ENCODE peak calls at places on chromosomes 7 and 10, in four cellular contexts. One of them, this sample, is unnamed.

GRCh38 chr10:101485681-101486554 is 102.1 kb downstream of the POLL start:
- DNase-seq in H9: no peak
- DNase-seq in mesendoderm: peak; percentile 34
- DNase-seq in H1: no peak
- DNase-seq in this sample: no peak

GRCh38 chr7:30173058-30173897 is 38.5 kb downstream of the MTURN start:
- DNase-seq in H1: no peak
- DNase-seq in H9: no peak
- DNase-seq in mesendoderm: no peak
- DNase-seq in this sample: peak; percentile 89

GRCh38 chr10:57303567-57303966 is 942.5 kb upstream of the ZWINT start:
- DNase-seq in H1: no peak
- DNase-seq in mesendoderm: no peak
- DNase-seq in H9: no peak
- DNase-seq in this sample: no peak

GRCh38 chr7:73972614-73973013 is 55.4 kb upstream of the ELN start:
- DNase-seq in H1: no peak
- DNase-seq in mesendoderm: no peak
- DNase-seq in H9: no peak
- DNase-seq in this sample: no peak

GRCh38 chr7:99504281-99504602 is 220 bp upstream of the ZKSCAN5 start:
- DNase-seq in H9: peak; percentile 100
- DNase-seq in mesendoderm: peak; percentile 99
- DNase-seq in H1: peak; percentile 94
- DNase-seq in this sample: no peak

GRCh38 chr10:27745719-27746363 is at the start of gene MKX:
- DNase-seq in H1: no peak
- DNase-seq in H9: peak; percentile 82
- DNase-seq in mesendoderm: peak; percentile 89
- DNase-seq in this sample: peak; percentile 44

GRCh38 chr10:58359541-58359940 is 24.7 kb downstream of the UBE2D1 start:
- DNase-seq in mesendoderm: no peak
- DNase-seq in H1: no peak
- DNase-seq in H9: no peak
- DNase-seq in this sample: no peak

GRCh38 chr7:96775046-96775445 is 65.4 kb upstream of the SEM1 start:
- DNase-seq in mesendoderm: no peak
- DNase-seq in H9: no peak
- DNase-seq in H1: no peak
- DNase-seq in this sample: no peak

GRCh38 chr10:133276435-133277201 is at the start of gene ADAM8:
- DNase-seq in H1: peak; percentile 25
- DNase-seq in H9: peak; percentile 90
- DNase-seq in mesendoderm: peak; percentile 69
- DNase-seq in this sample: no peak

GRCh38 chr7:99499356-99499712 is 747 bp downstream of the ZNF394 start:
- DNase-seq in mesendoderm: no peak
- DNase-seq in H1: no peak
- DNase-seq in H9: no peak
- DNase-seq in this sample: no peak

GRCh38 chr10:71767420-71768035 is 5.8 kb downstream of the VSIR start:
- DNase-seq in H9: no peak
- DNase-seq in mesendoderm: no peak
- DNase-seq in H1: no peak
- DNase-seq in this sample: no peak

GRCh38 chr10:72563327-72563932 is 62.4 kb downstream of the MICU1 start:
- DNase-seq in H9: no peak
- DNase-seq in mesendoderm: no peak
- DNase-seq in H1: no peak
- DNase-seq in this sample: no peak

GRCh38 chr10:82932426-82932825 is 1057.4 kb downstream of the NRG3 start:
- DNase-seq in mesendoderm: no peak
- DNase-seq in H9: no peak
- DNase-seq in H1: no peak
- DNase-seq in this sample: no peak

GRCh38 chr7:54995631-54996340 is 23.0 kb upstream of the EGFR start:
- DNase-seq in mesendoderm: no peak
- DNase-seq in H9: no peak
- DNase-seq in H1: no peak
- DNase-seq in this sample: peak; percentile 91

GRCh38 chr10:30197186-30197585 is 137.8 kb upstream of the JCAD start:
- DNase-seq in mesendoderm: peak; percentile 3
- DNase-seq in H9: no peak
- DNase-seq in H1: no peak
- DNase-seq in this sample: no peak

GRCh38 chr10:43453266-43453831 is 16.4 kb downstream of the ZNF487 start:
- DNase-seq in mesendoderm: no peak
- DNase-seq in H1: no peak
- DNase-seq in H9: no peak
- DNase-seq in this sample: no peak

GRCh38 chr10:127462643-127463295 is 86.3 kb upstream of the NPS start:
- DNase-seq in H1: no peak
- DNase-seq in H9: no peak
- DNase-seq in mesendoderm: no peak
- DNase-seq in this sample: no peak

GRCh38 chr7:79741684-79742083 is 288.2 kb upstream of the MAGI2 start:
- DNase-seq in mesendoderm: peak; percentile 27
- DNase-seq in H9: no peak
- DNase-seq in H1: no peak
- DNase-seq in this sample: no peak

GRCh38 chr7:149126662-149127321 is 668 bp upstream of the ZNF425 start:
- DNase-seq in H1: no peak
- DNase-seq in H9: no peak
- DNase-seq in mesendoderm: peak; percentile 56
- DNase-seq in this sample: peak; percentile 7

GRCh38 chr7:150972094-150972493 is 6.0 kb downstream of the KCNH2 start:
- DNase-seq in H9: no peak
- DNase-seq in H1: no peak
- DNase-seq in mesendoderm: no peak
- DNase-seq in this sample: peak; percentile 44

GRCh38 chr10:70729763-70730357 is 55.3 kb downstream of the TBATA start:
- DNase-seq in H1: no peak
- DNase-seq in mesendoderm: no peak
- DNase-seq in H9: no peak
- DNase-seq in this sample: no peak

GRCh38 chr7:149690688-149691446 is 82.5 kb downstream of the ZNF467 start:
- DNase-seq in mesendoderm: peak; percentile 97
- DNase-seq in H9: peak; percentile 90
- DNase-seq in H1: peak; percentile 61
- DNase-seq in this sample: peak; percentile 71

GRCh38 chr10:21526952-21527633 is 1.6 kb upstream of the SKIDA1 start:
- DNase-seq in mesendoderm: peak; percentile 84
- DNase-seq in H1: no peak
- DNase-seq in H9: peak; percentile 75
- DNase-seq in this sample: peak; percentile 58

GRCh38 chr7:73526892-73527821 is 5.1 kb upstream of the BAZ1B start:
- DNase-seq in mesendoderm: peak; percentile 72
- DNase-seq in H9: no peak
- DNase-seq in H1: no peak
- DNase-seq in this sample: no peak

GRCh38 chr7:15490261-15490660 is 71.6 kb downstream of the AGMO start:
- DNase-seq in H9: no peak
- DNase-seq in H1: no peak
- DNase-seq in mesendoderm: no peak
- DNase-seq in this sample: no peak

GRCh38 chr10:96642973-96643372 is 56.2 kb upstream of the TM9SF3 start:
- DNase-seq in H9: peak; percentile 67
- DNase-seq in H1: peak; percentile 13
- DNase-seq in mesendoderm: peak; percentile 52
- DNase-seq in this sample: peak; percentile 31

GRCh38 chr10:93071674-93072224 is 1.9 kb upstream of the CYP26A1 start:
- DNase-seq in H9: peak; percentile 83
- DNase-seq in mesendoderm: peak; percentile 82
- DNase-seq in H1: no peak
- DNase-seq in this sample: no peak

GRCh38 chr7:13017881-13018280 is 330.4 kb downstream of the ARL4A start:
- DNase-seq in H9: no peak
- DNase-seq in H1: no peak
- DNase-seq in mesendoderm: peak; percentile 32
- DNase-seq in this sample: no peak

GRCh38 chr10:17147884-17148494 is 18.4 kb upstream of the CUBN start:
- DNase-seq in mesendoderm: peak; percentile 28
- DNase-seq in H1: no peak
- DNase-seq in H9: no peak
- DNase-seq in this sample: peak; percentile 38

GRCh38 chr7:158258411-158259130 is 329.1 kb downstream of the PTPRN2 start:
- DNase-seq in H9: no peak
- DNase-seq in H1: no peak
- DNase-seq in mesendoderm: no peak
- DNase-seq in this sample: no peak

GRCh38 chr10:10598297-10598696 is 419.4 kb upstream of the CELF2 start:
- DNase-seq in H9: no peak
- DNase-seq in H1: no peak
- DNase-seq in mesendoderm: no peak
- DNase-seq in this sample: no peak

GRCh38 chr10:78866731-78867554 is 201.8 kb upstream of the ZMIZ1 start:
- DNase-seq in mesendoderm: no peak
- DNase-seq in H9: no peak
- DNase-seq in H1: no peak
- DNase-seq in this sample: no peak

GRCh38 chr7:157686285-157686894 is 349.6 kb downstream of the DNAJB6 start:
- DNase-seq in H9: no peak
- DNase-seq in H1: no peak
- DNase-seq in mesendoderm: no peak
- DNase-seq in this sample: no peak

GRCh38 chr10:87861566-87861952 is 1.8 kb downstream of the KLLN start:
- DNase-seq in H9: peak; percentile 62
- DNase-seq in mesendoderm: peak; percentile 84
- DNase-seq in H1: no peak
- DNase-seq in this sample: peak; percentile 89

GRCh38 chr7:45101748-45102147 is 9.7 kb downstream of the TBRG4 start:
- DNase-seq in H1: no peak
- DNase-seq in H9: no peak
- DNase-seq in mesendoderm: no peak
- DNase-seq in this sample: no peak

GRCh38 chr7:44796034-44796503 is 412 bp upstream of the PPIA start:
- DNase-seq in H9: no peak
- DNase-seq in mesendoderm: peak; percentile 88
- DNase-seq in H1: peak; percentile 23
- DNase-seq in this sample: peak; percentile 36

DNA sequence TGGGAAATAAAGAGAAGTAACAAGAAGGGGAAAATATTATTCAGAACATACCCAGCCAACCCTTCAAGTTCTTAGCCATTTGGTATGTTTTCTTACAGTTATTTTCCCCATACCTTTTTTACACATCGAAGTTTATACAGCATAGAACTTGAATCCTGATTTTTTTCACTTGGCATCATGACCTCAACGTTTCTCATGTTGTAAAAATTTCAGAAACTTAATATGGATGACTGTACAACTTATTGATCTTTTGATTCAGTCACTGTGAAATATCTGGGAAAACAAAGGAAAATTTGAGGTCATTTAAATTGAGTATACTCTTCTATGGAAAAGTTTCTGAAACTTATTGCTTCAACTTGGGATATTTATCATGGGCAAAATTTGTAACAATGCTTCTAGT is 103.6 kb upstream of the FAM171A1 start:
- DNase-seq in mesendoderm: no peak
- DNase-seq in H9: no peak
- DNase-seq in H1: no peak
- DNase-seq in this sample: no peak
- H4K5ac ChIP-seq in mesendoderm: no peak overlapping the region
- H4K5ac ChIP-seq in H9: no peak overlapping the region
- H4K5ac ChIP-seq in H1: no peak overlapping the region
- H4K5ac ChIP-seq in this sample: no peak overlapping the region

DNA sequence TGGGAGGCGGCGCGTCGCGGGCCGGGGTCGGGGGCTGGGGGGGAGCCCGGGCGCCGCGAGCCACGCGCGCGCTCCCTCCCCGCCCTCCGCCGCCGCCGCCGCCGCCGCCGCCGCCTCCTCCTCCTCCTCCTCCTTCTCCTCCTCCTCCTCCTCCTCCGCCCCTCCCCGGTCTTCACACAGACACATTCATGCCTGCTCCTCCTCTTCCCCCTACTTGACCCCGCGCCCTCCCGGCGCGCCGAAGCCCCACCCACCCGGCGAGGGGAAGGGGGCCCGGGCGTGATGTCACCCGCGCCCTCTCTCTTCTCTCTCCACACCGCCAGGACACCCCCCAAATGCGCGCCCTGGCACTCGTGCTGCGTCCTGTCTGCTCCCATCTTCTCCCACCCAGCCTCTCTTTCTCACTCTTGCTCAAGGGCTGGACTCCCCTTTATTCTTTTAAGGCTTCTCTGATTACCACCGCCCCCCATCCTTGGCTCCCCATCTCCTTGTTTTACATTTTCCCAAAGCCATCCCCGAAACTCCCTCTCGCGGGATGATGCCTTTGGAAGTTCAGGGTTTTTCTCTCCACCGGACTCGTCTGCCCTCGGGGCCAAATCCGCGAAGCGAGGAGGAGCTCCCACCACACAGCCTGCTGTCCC is 1.0 kb upstream of the GLI3 start:
- DNase-seq in H9: peak; percentile 83
- DNase-seq in mesendoderm: peak; percentile 71
- DNase-seq in H1: no peak
- DNase-seq in this sample: peak; percentile 51
- H4K5ac ChIP-seq in H9: no peak overlapping the region
- H4K5ac ChIP-seq in mesendoderm: no peak overlapping the region
- H4K5ac ChIP-seq in H1: peak overlapping the region; percentile 59
- H4K5ac ChIP-seq in this sample: peak overlapping the region; percentile 82

DNA sequence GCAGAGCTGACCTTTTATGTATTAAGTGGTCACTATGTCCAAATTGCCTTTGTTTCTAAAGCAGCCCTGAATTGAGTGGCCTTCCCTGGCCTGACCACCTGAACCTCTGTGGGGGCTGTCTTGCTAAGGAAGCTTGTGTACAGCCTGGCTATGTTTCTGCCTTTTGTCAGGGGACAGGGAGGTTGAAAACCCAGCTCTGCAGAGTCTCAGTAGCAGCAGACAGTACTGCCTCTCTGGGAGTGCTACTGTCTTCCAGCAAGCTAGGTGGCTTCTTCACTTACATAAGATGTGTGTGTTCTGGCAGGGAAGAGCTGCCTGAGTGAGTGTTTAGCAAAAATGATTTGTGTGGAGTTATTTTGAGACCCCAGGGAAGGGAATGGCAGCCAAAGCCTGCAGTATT is 57.4 kb downstream of the LRRC4 start:
- DNase-seq in H1: no peak
- DNase-seq in H9: peak; percentile 6
- DNase-seq in mesendoderm: no peak
- DNase-seq in this sample: no peak
- H4K5ac ChIP-seq in H1: no peak overlapping the region
- H4K5ac ChIP-seq in H9: no peak overlapping the region
- H4K5ac ChIP-seq in mesendoderm: no peak overlapping the region
- H4K5ac ChIP-seq in this sample: no peak overlapping the region

GRCh38 chr7:138745189-138745588 is 44.0 kb upstream of the SVOPL start:
- DNase-seq in H1: no peak
- DNase-seq in H9: no peak
- DNase-seq in mesendoderm: no peak
- DNase-seq in this sample: no peak

GRCh38 chr7:138746073-138746472 is 44.9 kb upstream of the SVOPL start:
- DNase-seq in H1: no peak
- DNase-seq in H9: no peak
- DNase-seq in mesendoderm: no peak
- DNase-seq in this sample: no peak

GRCh38 chr7:138750926-138751464 is 46.8 kb upstream of the TMEM213 start:
- DNase-seq in H1: no peak
- DNase-seq in H9: no peak
- DNase-seq in mesendoderm: no peak
- DNase-seq in this sample: no peak

GRCh38 chr7:138750473-138750872 is 47.3 kb upstream of the TMEM213 start:
- DNase-seq in mesendoderm: no peak
- DNase-seq in H1: no peak
- DNase-seq in H9: no peak
- DNase-seq in this sample: no peak

GRCh38 chr7:138748666-138749065 is 47.5 kb upstream of the SVOPL start:
- DNase-seq in H9: no peak
- DNase-seq in mesendoderm: no peak
- DNase-seq in H1: no peak
- DNase-seq in this sample: no peak
- H4K5ac ChIP-seq in H9: no peak overlapping the region
- H4K5ac ChIP-seq in mesendoderm: no peak overlapping the region
- H4K5ac ChIP-seq in H1: no peak overlapping the region
- H4K5ac ChIP-seq in this sample: no peak overlapping the region

This sample was measured in IMR-90.